ENCODE peak calls at places on chromosomes 1 and 21, in nine cellular contexts. One of them, this sample, is unnamed.

GRCh38 chr1:59915516-59915915 is 11.1 kb downstream of the CYP2J2 start:
- DNase-seq in GM12865: no peak
- DNase-seq in pancreas: no peak
- DNase-seq in breast epithelium: no peak
- DNase-seq in bronchial epithelial cell: peak
- DNase-seq in IMR-90: no peak
- DNase-seq in foreskin fibroblast: no peak
- DNase-seq in heart left ventricle: no peak
- DNase-seq in NB4: no peak
- DNase-seq in this sample: no peak

GRCh38 chr1:174788981-174789380 is 210.8 kb upstream of the CACYBP start:
- DNase-seq in GM12865: no peak
- DNase-seq in pancreas: no peak
- DNase-seq in breast epithelium: no peak
- DNase-seq in bronchial epithelial cell: peak
- DNase-seq in IMR-90: peak
- DNase-seq in foreskin fibroblast: peak
- DNase-seq in heart left ventricle: no peak
- DNase-seq in NB4: peak
- DNase-seq in this sample: peak

GRCh38 chr1:214187152-214187900 is 93.6 kb upstream of the SMYD2 start:
- DNase-seq in GM12865: no peak
- DNase-seq in pancreas: peak
- DNase-seq in breast epithelium: no peak
- DNase-seq in bronchial epithelial cell: no peak
- DNase-seq in IMR-90: no peak
- DNase-seq in foreskin fibroblast: peak
- DNase-seq in heart left ventricle: no peak
- DNase-seq in NB4: peak
- DNase-seq in this sample: no peak

GRCh38 chr1:56335394-56335793 is 244.0 kb downstream of the PLPP3 start:
- DNase-seq in GM12865: no peak
- DNase-seq in pancreas: no peak
- DNase-seq in breast epithelium: no peak
- DNase-seq in bronchial epithelial cell: no peak
- DNase-seq in IMR-90: no peak
- DNase-seq in foreskin fibroblast: no peak
- DNase-seq in heart left ventricle: no peak
- DNase-seq in NB4: no peak
- DNase-seq in this sample: no peak

GRCh38 chr1:37479255-37480124 is 5.1 kb downstream of the ZC3H12A start:
- DNase-seq in GM12865: peak
- DNase-seq in pancreas: peak
- DNase-seq in breast epithelium: peak
- DNase-seq in bronchial epithelial cell: peak
- DNase-seq in IMR-90: peak
- DNase-seq in foreskin fibroblast: peak
- DNase-seq in heart left ventricle: peak
- DNase-seq in NB4: peak
- DNase-seq in this sample: peak

GRCh38 chr1:30639881-30640452 is 83.4 kb downstream of the MATN1 start:
- DNase-seq in GM12865: no peak
- DNase-seq in pancreas: no peak
- DNase-seq in breast epithelium: no peak
- DNase-seq in bronchial epithelial cell: no peak
- DNase-seq in IMR-90: no peak
- DNase-seq in foreskin fibroblast: no peak
- DNase-seq in heart left ventricle: no peak
- DNase-seq in NB4: no peak
- DNase-seq in this sample: no peak

GRCh38 chr21:43966946-43967512 is 45.1 kb upstream of the TRAPPC10 start:
- DNase-seq in GM12865: no peak
- DNase-seq in pancreas: no peak
- DNase-seq in breast epithelium: no peak
- DNase-seq in bronchial epithelial cell: no peak
- DNase-seq in IMR-90: no peak
- DNase-seq in foreskin fibroblast: no peak
- DNase-seq in heart left ventricle: no peak
- DNase-seq in NB4: no peak
- DNase-seq in this sample: no peak

GRCh38 chr1:25476186-25477097 is 45.7 kb downstream of the MACO1 start:
- DNase-seq in GM12865: no peak
- DNase-seq in pancreas: no peak
- DNase-seq in breast epithelium: no peak
- DNase-seq in bronchial epithelial cell: peak
- DNase-seq in IMR-90: no peak
- DNase-seq in foreskin fibroblast: no peak
- DNase-seq in heart left ventricle: no peak
- DNase-seq in NB4: no peak
- DNase-seq in this sample: no peak

GRCh38 chr1:117365350-117366280 is 1.6 kb upstream of the MAN1A2 start:
- DNase-seq in GM12865: no peak
- DNase-seq in pancreas: no peak
- DNase-seq in breast epithelium: no peak
- DNase-seq in bronchial epithelial cell: peak
- DNase-seq in IMR-90: peak
- DNase-seq in foreskin fibroblast: peak
- DNase-seq in heart left ventricle: no peak
- DNase-seq in NB4: peak
- DNase-seq in this sample: no peak

GRCh38 chr1:45359882-45360513 is 19.8 kb upstream of the MUTYH start:
- DNase-seq in GM12865: peak
- DNase-seq in pancreas: no peak
- DNase-seq in breast epithelium: no peak
- DNase-seq in bronchial epithelial cell: peak
- DNase-seq in IMR-90: peak
- DNase-seq in foreskin fibroblast: peak
- DNase-seq in heart left ventricle: peak
- DNase-seq in NB4: peak
- DNase-seq in this sample: no peak

GRCh38 chr1:108117908-108118902 is 81.9 kb downstream of the SLC25A24 start:
- DNase-seq in GM12865: no peak
- DNase-seq in pancreas: no peak
- DNase-seq in breast epithelium: no peak
- DNase-seq in bronchial epithelial cell: no peak
- DNase-seq in IMR-90: peak
- DNase-seq in foreskin fibroblast: peak
- DNase-seq in heart left ventricle: no peak
- DNase-seq in NB4: peak
- DNase-seq in this sample: no peak

GRCh38 chr1:199073166-199073565 is 434.3 kb downstream of the PTPRC start:
- DNase-seq in GM12865: no peak
- DNase-seq in pancreas: no peak
- DNase-seq in breast epithelium: no peak
- DNase-seq in bronchial epithelial cell: peak
- DNase-seq in IMR-90: no peak
- DNase-seq in foreskin fibroblast: no peak
- DNase-seq in heart left ventricle: no peak
- DNase-seq in NB4: no peak
- DNase-seq in this sample: no peak

GRCh38 chr1:84061336-84061735 is 62.4 kb upstream of the TTLL7 start:
- DNase-seq in GM12865: no peak
- DNase-seq in pancreas: no peak
- DNase-seq in breast epithelium: no peak
- DNase-seq in bronchial epithelial cell: peak
- DNase-seq in IMR-90: no peak
- DNase-seq in foreskin fibroblast: no peak
- DNase-seq in heart left ventricle: no peak
- DNase-seq in NB4: no peak
- DNase-seq in this sample: no peak

GRCh38 chr1:59690531-59690930 is 124.2 kb upstream of the HOOK1 start:
- DNase-seq in GM12865: no peak
- DNase-seq in pancreas: no peak
- DNase-seq in breast epithelium: no peak
- DNase-seq in bronchial epithelial cell: no peak
- DNase-seq in IMR-90: no peak
- DNase-seq in foreskin fibroblast: no peak
- DNase-seq in heart left ventricle: no peak
- DNase-seq in NB4: no peak
- DNase-seq in this sample: no peak

GRCh38 chr1:26994020-26994745 is 691 bp downstream of the TRNP1 start:
- DNase-seq in GM12865: peak
- DNase-seq in pancreas: peak
- DNase-seq in breast epithelium: no peak
- DNase-seq in bronchial epithelial cell: no peak
- DNase-seq in IMR-90: no peak
- DNase-seq in foreskin fibroblast: peak
- DNase-seq in heart left ventricle: no peak
- DNase-seq in NB4: peak
- DNase-seq in this sample: no peak

GRCh38 chr1:43963890-43964289 is 5.9 kb upstream of the DPH2 start:
- DNase-seq in GM12865: no peak
- DNase-seq in pancreas: no peak
- DNase-seq in breast epithelium: no peak
- DNase-seq in bronchial epithelial cell: no peak
- DNase-seq in IMR-90: no peak
- DNase-seq in foreskin fibroblast: no peak
- DNase-seq in heart left ventricle: no peak
- DNase-seq in NB4: peak
- DNase-seq in this sample: no peak

GRCh38 chr1:88300864-88301263 is 383.2 kb upstream of the PKN2 start:
- DNase-seq in GM12865: no peak
- DNase-seq in pancreas: no peak
- DNase-seq in breast epithelium: no peak
- DNase-seq in bronchial epithelial cell: no peak
- DNase-seq in IMR-90: no peak
- DNase-seq in foreskin fibroblast: no peak
- DNase-seq in heart left ventricle: no peak
- DNase-seq in NB4: no peak
- DNase-seq in this sample: no peak
- TF ChIP-seq CTCF in GM12865: no peak
- TF ChIP-seq CTCF in pancreas: no peak
- TF ChIP-seq CTCF in breast epithelium: no peak
- TF ChIP-seq CTCF in bronchial epithelial cell: no peak
- TF ChIP-seq CTCF in IMR-90: no peak
- TF ChIP-seq CTCF in foreskin fibroblast: no peak
- TF ChIP-seq CTCF in heart left ventricle: no peak
- TF ChIP-seq CTCF in NB4: no peak
- TF ChIP-seq CTCF in this sample: no peak

DNA sequence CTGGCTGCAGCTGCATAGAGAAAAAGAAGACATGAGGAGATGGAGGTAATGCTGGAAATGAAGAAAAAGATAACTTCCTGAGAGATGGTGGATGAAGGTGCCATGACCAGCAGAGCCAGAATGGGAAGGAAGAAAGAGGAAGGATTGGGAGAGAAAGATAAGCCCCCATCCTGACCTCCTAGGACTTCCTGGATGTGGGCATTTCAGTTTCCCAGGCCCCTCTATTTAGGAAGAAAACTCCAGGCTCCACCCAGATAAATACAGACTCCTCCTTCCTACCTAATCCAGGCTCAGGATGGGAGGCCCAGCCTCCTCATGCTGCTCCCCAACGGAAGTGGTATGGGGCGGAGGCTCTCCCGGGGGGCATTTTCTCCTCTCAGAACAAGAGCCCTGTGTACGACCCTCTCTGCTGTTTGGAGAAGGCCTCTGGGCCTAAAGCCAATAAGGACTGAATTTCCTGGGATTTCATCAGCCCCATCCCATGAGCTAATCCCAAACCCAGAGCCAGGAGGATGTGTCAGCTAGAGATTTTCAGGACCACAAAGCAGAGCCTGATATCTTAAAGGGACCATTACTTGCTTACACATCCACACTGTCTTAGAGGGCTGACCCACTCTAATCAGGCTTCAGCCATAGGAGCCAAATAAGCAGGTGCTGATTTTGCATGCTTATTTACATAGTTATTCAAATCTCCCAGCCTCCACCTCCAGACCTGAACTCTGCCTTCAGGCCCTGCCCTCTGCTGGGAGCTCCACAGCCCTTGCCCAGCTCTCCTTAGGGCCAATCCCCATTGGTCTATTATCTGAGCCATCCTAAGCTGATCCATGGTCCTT is 5.1 kb upstream of the ARHGEF2 start:
- DNase-seq in GM12865: peak
- DNase-seq in pancreas: no peak
- DNase-seq in breast epithelium: no peak
- DNase-seq in bronchial epithelial cell: peak
- DNase-seq in IMR-90: peak
- DNase-seq in foreskin fibroblast: peak
- DNase-seq in heart left ventricle: peak
- DNase-seq in NB4: no peak
- DNase-seq in this sample: no peak
- H3K4me3 ChIP-seq in GM12865: no peak
- H3K4me3 ChIP-seq in pancreas: no peak
- H3K4me3 ChIP-seq in breast epithelium: peak
- H3K4me3 ChIP-seq in bronchial epithelial cell: peak
- H3K4me3 ChIP-seq in IMR-90: peak
- H3K4me3 ChIP-seq in foreskin fibroblast: peak
- H3K4me3 ChIP-seq in heart left ventricle: peak
- H3K4me3 ChIP-seq in NB4: no peak
- H3K4me3 ChIP-seq in this sample: no peak

GRCh38 chr1:119674110-119674509 is 26.0 kb upstream of the ZNF697 start:
- DNase-seq in GM12865: no peak
- DNase-seq in pancreas: no peak
- DNase-seq in breast epithelium: no peak
- DNase-seq in bronchial epithelial cell: peak
- DNase-seq in IMR-90: peak
- DNase-seq in foreskin fibroblast: peak
- DNase-seq in heart left ventricle: no peak
- DNase-seq in NB4: no peak
- DNase-seq in this sample: no peak

GRCh38 chr1:119679223-119679622 is 31.2 kb upstream of the ZNF697 start:
- DNase-seq in GM12865: no peak
- DNase-seq in pancreas: no peak
- DNase-seq in breast epithelium: no peak
- DNase-seq in bronchial epithelial cell: no peak
- DNase-seq in IMR-90: no peak
- DNase-seq in foreskin fibroblast: no peak
- DNase-seq in heart left ventricle: no peak
- DNase-seq in NB4: no peak
- DNase-seq in this sample: no peak

GRCh38 chr1:119674835-119675289 is 26.8 kb upstream of the ZNF697 start:
- DNase-seq in GM12865: peak
- DNase-seq in pancreas: no peak
- DNase-seq in breast epithelium: no peak
- DNase-seq in bronchial epithelial cell: peak
- DNase-seq in IMR-90: peak
- DNase-seq in foreskin fibroblast: peak
- DNase-seq in heart left ventricle: no peak
- DNase-seq in NB4: peak
- DNase-seq in this sample: no peak

GRCh38 chr1:119675349-119676343 is 27.6 kb upstream of the ZNF697 start:
- DNase-seq in GM12865: peak
- DNase-seq in pancreas: peak
- DNase-seq in breast epithelium: peak
- DNase-seq in bronchial epithelial cell: peak
- DNase-seq in IMR-90: peak
- DNase-seq in foreskin fibroblast: peak
- DNase-seq in heart left ventricle: peak
- DNase-seq in NB4: peak
- DNase-seq in this sample: peak

GRCh38 chr1:119676571-119677206 is 28.6 kb upstream of the ZNF697 start:
- DNase-seq in GM12865: no peak
- DNase-seq in pancreas: no peak
- DNase-seq in breast epithelium: no peak
- DNase-seq in bronchial epithelial cell: no peak
- DNase-seq in IMR-90: no peak
- DNase-seq in foreskin fibroblast: no peak
- DNase-seq in heart left ventricle: no peak
- DNase-seq in NB4: peak
- DNase-seq in this sample: no peak
- TF ChIP-seq CTCF in GM12865: no peak
- TF ChIP-seq CTCF in pancreas: no peak
- TF ChIP-seq CTCF in breast epithelium: peak
- TF ChIP-seq CTCF in bronchial epithelial cell: no peak
- TF ChIP-seq CTCF in IMR-90: peak
- TF ChIP-seq CTCF in foreskin fibroblast: no peak
- TF ChIP-seq CTCF in heart left ventricle: no peak
- TF ChIP-seq CTCF in NB4: no peak
- TF ChIP-seq CTCF in this sample: no peak

GRCh38 chr1:76868154-76868882 is 1.0 kb downstream of the ST6GALNAC5 start:
- DNase-seq in GM12865: no peak
- DNase-seq in pancreas: peak
- DNase-seq in breast epithelium: no peak
- DNase-seq in bronchial epithelial cell: no peak
- DNase-seq in IMR-90: peak
- DNase-seq in foreskin fibroblast: peak
- DNase-seq in heart left ventricle: no peak
- DNase-seq in NB4: no peak
- DNase-seq in this sample: peak
- H3K4me3 ChIP-seq in GM12865: no peak
- H3K4me3 ChIP-seq in pancreas: no peak
- H3K4me3 ChIP-seq in breast epithelium: peak
- H3K4me3 ChIP-seq in bronchial epithelial cell: no peak
- H3K4me3 ChIP-seq in IMR-90: peak
- H3K4me3 ChIP-seq in foreskin fibroblast: peak
- H3K4me3 ChIP-seq in heart left ventricle: peak
- H3K4me3 ChIP-seq in NB4: no peak
- H3K4me3 ChIP-seq in this sample: peak